ENCODE peak calls at places on chromosomes 6 and 20, in five cellular contexts. One of them, this sample, is unnamed.

GRCh38 chr6:108966855-108967755 is 118.9 kb downstream of the ARMC2 start:
- DNase-seq in spleen: peak
- DNase-seq in endothelial cell: no peak
- DNase-seq in WTC11: peak
- DNase-seq in mammary epithelial cell: peak
- DNase-seq in this sample: no peak

GRCh38 chr6:43488667-43489276 is 11.4 kb downstream of the TJAP1 start:
- DNase-seq in endothelial cell: no peak
- DNase-seq in mammary epithelial cell: no peak
- DNase-seq in spleen: no peak
- DNase-seq in WTC11: no peak
- DNase-seq in this sample: no peak

GRCh38 chr6:116511424-116512131 is at the start of gene CALHM5:
- DNase-seq in spleen: no peak
- DNase-seq in endothelial cell: peak
- DNase-seq in WTC11: no peak
- DNase-seq in mammary epithelial cell: peak
- DNase-seq in this sample: no peak

GRCh38 chr6:70436320-70436719 is 23.0 kb downstream of the FAM135A start:
- DNase-seq in endothelial cell: no peak
- DNase-seq in spleen: no peak
- DNase-seq in mammary epithelial cell: no peak
- DNase-seq in WTC11: no peak
- DNase-seq in this sample: no peak

GRCh38 chr20:43960231-43960630 is 45.6 kb downstream of the TOX2 start:
- DNase-seq in spleen: no peak
- DNase-seq in WTC11: no peak
- DNase-seq in mammary epithelial cell: no peak
- DNase-seq in endothelial cell: no peak
- DNase-seq in this sample: no peak

GRCh38 chr6:73943401-73943800 is 247.4 kb downstream of the CD109 start:
- DNase-seq in spleen: no peak
- DNase-seq in endothelial cell: no peak
- DNase-seq in WTC11: no peak
- DNase-seq in mammary epithelial cell: no peak
- DNase-seq in this sample: no peak

GRCh38 chr20:61271273-61272221 is 19.5 kb downstream of the CDH4 start:
- DNase-seq in endothelial cell: no peak
- DNase-seq in spleen: no peak
- DNase-seq in WTC11: no peak
- DNase-seq in mammary epithelial cell: no peak
- DNase-seq in this sample: no peak

GRCh38 chr6:11008821-11009220 is 35.3 kb downstream of the ELOVL2 start:
- DNase-seq in endothelial cell: no peak
- DNase-seq in WTC11: no peak
- DNase-seq in mammary epithelial cell: no peak
- DNase-seq in spleen: no peak
- DNase-seq in this sample: no peak

GRCh38 chr6:15901141-15902115 is 227.5 kb upstream of the MYLIP start:
- DNase-seq in mammary epithelial cell: no peak
- DNase-seq in WTC11: no peak
- DNase-seq in endothelial cell: no peak
- DNase-seq in spleen: no peak
- DNase-seq in this sample: no peak

GRCh38 chr20:36368400-36368799 is 62.3 kb downstream of the DLGAP4 start:
- DNase-seq in WTC11: no peak
- DNase-seq in spleen: no peak
- DNase-seq in endothelial cell: no peak
- DNase-seq in mammary epithelial cell: no peak
- DNase-seq in this sample: no peak

GRCh38 chr6:35091353-35092083 is 49.6 kb downstream of the TCP11 start:
- DNase-seq in endothelial cell: no peak
- DNase-seq in mammary epithelial cell: no peak
- DNase-seq in WTC11: no peak
- DNase-seq in spleen: no peak
- DNase-seq in this sample: peak

GRCh38 chr6:15464211-15464725 is 198.6 kb downstream of the DTNBP1 start:
- DNase-seq in WTC11: peak
- DNase-seq in mammary epithelial cell: no peak
- DNase-seq in spleen: no peak
- DNase-seq in endothelial cell: peak
- DNase-seq in this sample: no peak

GRCh38 chr20:6940052-6940451 is 172.6 kb downstream of the BMP2 start:
- DNase-seq in spleen: no peak
- DNase-seq in endothelial cell: peak
- DNase-seq in mammary epithelial cell: peak
- DNase-seq in WTC11: peak
- DNase-seq in this sample: no peak

GRCh38 chr20:59354460-59354859 is 54.0 kb downstream of the EDN3 start:
- DNase-seq in endothelial cell: no peak
- DNase-seq in spleen: no peak
- DNase-seq in mammary epithelial cell: no peak
- DNase-seq in WTC11: no peak
- DNase-seq in this sample: no peak

GRCh38 chr6:147043994-147044477 is 160.2 kb upstream of the STXBP5 start:
- DNase-seq in spleen: no peak
- DNase-seq in mammary epithelial cell: peak
- DNase-seq in endothelial cell: no peak
- DNase-seq in WTC11: no peak
- DNase-seq in this sample: no peak

DNA sequence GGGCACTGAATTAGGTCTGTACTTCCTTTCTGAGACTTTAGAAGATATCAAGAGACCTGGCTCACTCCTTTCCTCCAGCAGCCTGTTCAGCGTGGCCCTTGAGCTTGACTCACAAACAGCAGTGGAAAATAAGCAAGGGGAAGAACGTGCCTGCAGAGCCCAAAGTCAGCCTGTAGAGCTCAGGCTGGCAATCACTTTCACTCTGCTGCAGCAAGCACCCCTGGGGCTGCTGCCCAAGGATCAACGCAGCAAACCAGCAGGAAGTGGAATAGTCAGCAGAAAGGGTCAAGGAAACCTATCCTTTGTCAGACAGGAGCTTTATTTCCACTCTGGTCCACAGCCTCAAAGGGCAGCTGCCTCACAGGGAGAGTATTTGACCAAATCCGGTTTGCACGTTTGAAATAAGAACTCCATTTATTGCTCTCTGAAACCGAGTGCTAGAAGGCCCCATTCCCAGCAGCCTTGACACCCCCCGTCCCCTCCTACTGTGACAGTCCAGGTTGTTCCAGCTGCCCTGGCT is 77.4 kb downstream of the PRDM1 start:
- DNase-seq in spleen: peak
- DNase-seq in endothelial cell: no peak
- DNase-seq in mammary epithelial cell: no peak
- DNase-seq in WTC11: no peak
- DNase-seq in this sample: no peak
- TF ChIP-seq CTCF in spleen: peak
- TF ChIP-seq CTCF in endothelial cell: no peak
- TF ChIP-seq CTCF in mammary epithelial cell: no peak
- TF ChIP-seq CTCF in WTC11: no peak
- TF ChIP-seq CTCF in this sample: peak

GRCh38 chr6:26031595-26032386 is 55.4 kb upstream of the HFE start:
- DNase-seq in spleen: peak
- DNase-seq in endothelial cell: peak
- DNase-seq in WTC11: peak
- DNase-seq in mammary epithelial cell: peak
- DNase-seq in this sample: no peak
- TF ChIP-seq CTCF in spleen: no peak
- TF ChIP-seq CTCF in endothelial cell: no peak
- TF ChIP-seq CTCF in WTC11: no peak
- TF ChIP-seq CTCF in mammary epithelial cell: peak
- TF ChIP-seq CTCF in this sample: peak

GRCh38 chr6:4485735-4486134 is 290.5 kb upstream of the CDYL start:
- DNase-seq in mammary epithelial cell: no peak
- DNase-seq in endothelial cell: no peak
- DNase-seq in WTC11: no peak
- DNase-seq in spleen: no peak
- DNase-seq in this sample: no peak

GRCh38 chr6:4486543-4487319 is 289.5 kb upstream of the CDYL start:
- DNase-seq in spleen: no peak
- DNase-seq in mammary epithelial cell: no peak
- DNase-seq in WTC11: no peak
- DNase-seq in endothelial cell: no peak
- DNase-seq in this sample: no peak

GRCh38 chr6:4487538-4487937 is 288.7 kb upstream of the CDYL start:
- DNase-seq in spleen: no peak
- DNase-seq in WTC11: no peak
- DNase-seq in endothelial cell: no peak
- DNase-seq in mammary epithelial cell: peak
- DNase-seq in this sample: no peak

GRCh38 chr6:4489538-4489937 is 286.7 kb upstream of the CDYL start:
- DNase-seq in spleen: no peak
- DNase-seq in WTC11: no peak
- DNase-seq in mammary epithelial cell: no peak
- DNase-seq in endothelial cell: no peak
- DNase-seq in this sample: no peak

GRCh38 chr6:4488389-4488788 is 287.8 kb upstream of the CDYL start:
- DNase-seq in WTC11: no peak
- DNase-seq in mammary epithelial cell: no peak
- DNase-seq in spleen: no peak
- DNase-seq in endothelial cell: no peak
- DNase-seq in this sample: no peak
- TF ChIP-seq CTCF in WTC11: no peak
- TF ChIP-seq CTCF in mammary epithelial cell: no peak
- TF ChIP-seq CTCF in spleen: no peak
- TF ChIP-seq CTCF in endothelial cell: no peak
- TF ChIP-seq CTCF in this sample: no peak

GRCh38 chr6:54244430-54244829 is 63.8 kb upstream of the TINAG start:
- DNase-seq in mammary epithelial cell: peak
- DNase-seq in endothelial cell: no peak
- DNase-seq in spleen: no peak
- DNase-seq in WTC11: no peak
- DNase-seq in this sample: no peak
- TF ChIP-seq CTCF in mammary epithelial cell: peak
- TF ChIP-seq CTCF in endothelial cell: peak
- TF ChIP-seq CTCF in spleen: no peak
- TF ChIP-seq CTCF in WTC11: no peak
- TF ChIP-seq CTCF in this sample: peak

GRCh38 chr20:52923123-52923543 is 49.0 kb upstream of the TSHZ2 start:
- DNase-seq in WTC11: no peak
- DNase-seq in mammary epithelial cell: peak
- DNase-seq in endothelial cell: no peak
- DNase-seq in spleen: no peak
- DNase-seq in this sample: no peak

GRCh38 chr20:52918311-52918710 is 53.8 kb upstream of the TSHZ2 start:
- DNase-seq in spleen: no peak
- DNase-seq in mammary epithelial cell: peak
- DNase-seq in WTC11: no peak
- DNase-seq in endothelial cell: no peak
- DNase-seq in this sample: no peak

GRCh38 chr20:52924411-52925271 is 47.5 kb upstream of the TSHZ2 start:
- DNase-seq in spleen: no peak
- DNase-seq in mammary epithelial cell: peak
- DNase-seq in endothelial cell: no peak
- DNase-seq in WTC11: no peak
- DNase-seq in this sample: no peak

GRCh38 chr20:52926505-52926904 is 45.7 kb upstream of the TSHZ2 start:
- DNase-seq in mammary epithelial cell: peak
- DNase-seq in WTC11: no peak
- DNase-seq in endothelial cell: no peak
- DNase-seq in spleen: no peak
- DNase-seq in this sample: no peak

GRCh38 chr20:52921300-52921699 is 50.9 kb upstream of the TSHZ2 start:
- DNase-seq in spleen: no peak
- DNase-seq in WTC11: no peak
- DNase-seq in mammary epithelial cell: no peak
- DNase-seq in endothelial cell: no peak
- DNase-seq in this sample: no peak
- TF ChIP-seq CTCF in spleen: no peak
- TF ChIP-seq CTCF in WTC11: no peak
- TF ChIP-seq CTCF in mammary epithelial cell: no peak
- TF ChIP-seq CTCF in endothelial cell: no peak
- TF ChIP-seq CTCF in this sample: no peak

DNA sequence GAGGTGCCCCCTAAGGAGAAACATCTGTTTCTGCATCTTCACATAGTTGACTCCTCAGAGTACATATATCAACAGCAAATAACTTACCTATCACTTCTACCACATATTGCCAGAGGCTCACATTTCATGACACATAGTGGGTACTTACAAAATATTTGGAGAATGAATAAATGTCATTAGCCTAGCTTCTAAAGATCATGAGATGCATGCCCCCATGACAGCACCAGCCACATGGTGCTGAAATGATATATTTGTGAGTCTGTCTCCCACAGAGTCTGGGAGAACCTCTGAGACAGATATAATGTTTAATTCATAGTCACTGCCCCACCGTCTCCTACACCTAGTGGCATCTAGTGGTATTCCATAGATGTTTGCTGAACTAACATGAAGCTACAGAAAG is 555.6 kb downstream of the KIF16B start:
- DNase-seq in WTC11: no peak
- DNase-seq in mammary epithelial cell: peak
- DNase-seq in endothelial cell: no peak
- DNase-seq in spleen: no peak
- DNase-seq in this sample: no peak
- TF ChIP-seq CTCF in WTC11: no peak
- TF ChIP-seq CTCF in mammary epithelial cell: peak
- TF ChIP-seq CTCF in endothelial cell: no peak
- TF ChIP-seq CTCF in spleen: no peak
- TF ChIP-seq CTCF in this sample: no peak

DNA sequence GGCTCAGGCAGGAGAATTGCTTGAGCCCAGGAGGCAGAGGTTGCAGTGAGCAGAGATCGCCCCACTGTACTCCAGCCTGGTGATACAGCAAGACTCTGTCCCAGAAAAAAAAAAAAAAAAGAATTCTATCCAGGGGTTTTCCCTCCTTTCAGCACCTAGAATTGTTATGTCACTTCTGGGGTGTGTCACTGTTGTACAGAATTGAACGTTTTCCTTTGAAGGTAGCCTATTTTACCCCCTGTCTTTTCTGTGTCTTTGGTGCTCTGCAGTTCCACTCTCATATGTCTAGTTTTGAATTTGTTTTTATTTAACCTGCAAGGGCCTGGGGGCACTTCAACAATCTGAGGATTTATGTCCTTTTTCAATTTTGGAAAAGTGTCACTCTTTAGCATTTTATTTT is 19.3 kb upstream of the ARID1B start:
- DNase-seq in endothelial cell: no peak
- DNase-seq in mammary epithelial cell: no peak
- DNase-seq in spleen: no peak
- DNase-seq in WTC11: no peak
- DNase-seq in this sample: no peak
- TF ChIP-seq CTCF in endothelial cell: no peak
- TF ChIP-seq CTCF in mammary epithelial cell: no peak
- TF ChIP-seq CTCF in spleen: no peak
- TF ChIP-seq CTCF in WTC11: no peak
- TF ChIP-seq CTCF in this sample: no peak

GRCh38 chr6:63510786-63511185 is 61.5 kb upstream of the LOC128125822 start:
- DNase-seq in spleen: no peak
- DNase-seq in WTC11: no peak
- DNase-seq in mammary epithelial cell: no peak
- DNase-seq in endothelial cell: no peak
- DNase-seq in this sample: no peak
- TF ChIP-seq CTCF in spleen: no peak
- TF ChIP-seq CTCF in WTC11: no peak
- TF ChIP-seq CTCF in mammary epithelial cell: no peak
- TF ChIP-seq CTCF in endothelial cell: no peak
- TF ChIP-seq CTCF in this sample: no peak

This sample was measured in chondrocyte.